ENCODE peak calls at places on chromosomes 7 and 10, in eight cellular contexts. I, V, L, Q, J, S, M and P are unnamed samples.

GRCh38 chr7:33712020-33712414 is 193.3 kb upstream of the BMPER start:
- DNase-seq in L (no peak), I (no peak), J (no peak), M (no peak), S (no peak), V (no peak), Q (no peak), P (no peak)

GRCh38 chr10:21031232-21031790 is 134.2 kb upstream of the NEBL start:
- DNase-seq in J (no peak), V (no peak), L (no peak), S (no peak), Q (no peak), M (no peak), I (no peak), P (no peak)

GRCh38 chr7:74343281-74344127 is 54.3 kb downstream of the CLIP2 start:
- DNase-seq in V (no peak), Q (no peak), J (no peak), I (no peak), S (no peak), M (peak), L (no peak), P (peak)

GRCh38 chr10:93945814-93946213 is 47.9 kb upstream of the PLCE1 start:
- DNase-seq in Q (no peak), M (no peak), S (no peak), V (no peak), J (no peak), L (no peak), I (no peak), P (no peak)

GRCh38 chr7:87599336-87599735 is 1.3 kb downstream of the ABCB1 start:
- DNase-seq in M (no peak), L (peak), Q (no peak), I (peak), S (peak), V (no peak), J (no peak), P (no peak)

GRCh38 chr10:4270116-4270515 is 485.1 kb upstream of the KLF6 start:
- DNase-seq in S (no peak), L (no peak), V (no peak), J (no peak), M (no peak), Q (no peak), I (no peak), P (peak)

GRCh38 chr7:129943352-129943751 is 9.4 kb downstream of the UBE2H start:
- DNase-seq in V (no peak), J (no peak), L (no peak), I (no peak), M (no peak), Q (no peak), S (no peak), P (no peak)

GRCh38 chr7:12570529-12571461 is at the start of gene SCIN:
- DNase-seq in L (peak), Q (no peak), S (peak), I (peak), J (no peak), V (peak), M (peak), P (no peak)

GRCh38 chr7:86911703-86912102 is 147.8 kb downstream of the ELAPOR2 start:
- DNase-seq in J (peak), Q (no peak), I (no peak), L (no peak), M (no peak), V (no peak), S (peak), P (no peak)

GRCh38 chr7:18590744-18591340 is 95.3 kb downstream of the HDAC9 start:
- DNase-seq in I (no peak), J (peak), M (peak), V (no peak), S (peak), L (no peak), Q (no peak), P (no peak)

GRCh38 chr7:78218051-78218450 is 419.5 kb downstream of the PHTF2 start:
- DNase-seq in S (no peak), J (no peak), I (no peak), V (no peak), L (no peak), Q (no peak), M (no peak), P (no peak)

GRCh38 chr10:44926771-44927751 is 15.9 kb downstream of the TMEM72 start:
- DNase-seq in I (no peak), Q (no peak), S (no peak), J (no peak), V (peak), M (no peak), L (no peak), P (no peak)

GRCh38 chr10:46557319-46558140 is 1.1 kb upstream of the GPRIN2 start:
- DNase-seq in J (no peak), V (peak), M (no peak), Q (peak), S (no peak), I (no peak), L (no peak), P (no peak)